ENCODE peak calls at places on chromosomes 16 and 17, in seven cellular contexts. B, T, Z, I, V, R and C are unnamed samples.

GRCh38 chr16:84299734-84300440 is 5.2 kb downstream of the WFDC1 start:
- DNase-seq in I (no peak), B (no peak), Z (no peak), R (no peak), T (no peak), V (no peak), C (no peak)

GRCh38 chr17:40443988-40444899 is 994 bp downstream of the IGFBP4 start:
- DNase-seq in V (no peak), I (no peak), T (no peak), B (peak), Z (no peak), R (no peak), C (peak)

GRCh38 chr17:39062846-39063680 is 88.4 kb downstream of the PLXDC1 start:
- DNase-seq in Z (no peak), V (no peak), B (peak), I (no peak), T (no peak), R (no peak), C (no peak)

GRCh38 chr17:83152745-83153611 is 73.6 kb downstream of the METRNL start:
- DNase-seq in R (no peak), T (no peak), B (no peak), V (no peak), I (no peak), Z (no peak), C (no peak)

GRCh38 chr16:3650631-3651265 is 3.7 kb upstream of the DNASE1 start:
- DNase-seq in B (no peak), R (no peak), Z (no peak), I (no peak), T (no peak), V (no peak), C (no peak)

GRCh38 chr17:34269969-34270368 is at the start of gene CCL7:
- DNase-seq in B (no peak), R (no peak), V (no peak), I (no peak), T (no peak), Z (no peak), C (no peak)

GRCh38 chr16:24721830-24722238 is 7.6 kb upstream of the TNRC6A start:
- DNase-seq in B (no peak), Z (no peak), I (no peak), R (no peak), T (no peak), V (peak), C (no peak)

GRCh38 chr16:65122974-65123845 is 1.3 kb upstream of the CDH11 start:
- DNase-seq in R (no peak), T (no peak), I (no peak), Z (no peak), V (no peak), B (no peak), C (no peak)

GRCh38 chr17:82956726-82957468 is 117.1 kb upstream of the ZNF750 start:
- DNase-seq in I (no peak), T (no peak), V (no peak), Z (no peak), B (no peak), R (no peak), C (no peak)

GRCh38 chr17:21313320-21313719 is 28.8 kb downstream of the MAP2K3 start:
- DNase-seq in Z (no peak), T (no peak), I (no peak), V (no peak), R (no peak), B (no peak), C (no peak)

GRCh38 chr16:50372611-50373344 is 4.0 kb upstream of the BRD7 start:
- DNase-seq in T (no peak), R (no peak), I (no peak), V (no peak), Z (no peak), B (peak), C (no peak)

GRCh38 chr17:61574542-61575351 is 16.3 kb downstream of the NACA2 start:
- DNase-seq in R (no peak), V (no peak), T (no peak), B (peak), I (no peak), Z (peak), C (no peak)

GRCh38 chr16:84079664-84080063 is 37.1 kb upstream of the SLC38A8 start:
- DNase-seq in I (no peak), V (no peak), R (no peak), T (no peak), B (no peak), Z (no peak), C (no peak)

GRCh38 chr17:10249271-10250010 is 51.0 kb upstream of the GAS7 start:
- DNase-seq in T (no peak), I (no peak), B (no peak), R (no peak), Z (no peak), V (no peak), C (no peak)

GRCh38 chr17:58204796-58205195 is 12.3 kb downstream of the EPX start:
- DNase-seq in B (no peak), R (no peak), T (no peak), I (no peak), Z (no peak), V (no peak), C (no peak)

GRCh38 chr16:19524356-19524865 is 669 bp downstream of the CCP110 start:
- DNase-seq in T (no peak), B (no peak), V (no peak), I (no peak), R (no peak), Z (no peak), C (no peak)

GRCh38 chr16:74297296-74297665 is 667 bp downstream of the PSMD7 start:
- DNase-seq in R (no peak), Z (peak), I (no peak), B (no peak), T (peak), V (no peak), C (no peak)

GRCh38 chr16:25034916-25035315 is 19.7 kb upstream of the ARHGAP17 start:
- DNase-seq in Z (no peak), I (no peak), V (no peak), B (no peak), R (no peak), T (no peak), C (no peak)